ENCODE peak calls at places on chromosomes 3 and 15, in eight cellular contexts. W, Y, Z, A, P, H, G and U are unnamed samples.

GRCh38 chr3:170225166-170225565 is 2.9 kb downstream of the PRKCI start:
- DNase-seq in A (no peak), H (no peak), W (no peak), Y (no peak), G (no peak), P (no peak), Z (no peak), U (no peak)

GRCh38 chr15:39411102-39411989 is 169.5 kb upstream of the THBS1 start:
- DNase-seq in A (peak; percentile 50), P (no peak), Y (no peak), Z (no peak), H (no peak), W (no peak), G (no peak), U (no peak)

GRCh38 chr3:31522152-31522551 is 10.6 kb upstream of the STT3B start:
- DNase-seq in Y (peak; percentile 13), P (no peak), W (no peak), G (peak; percentile 61), A (no peak), H (no peak), Z (no peak), U (no peak)

GRCh38 chr3:45606991-45607712 is 12.6 kb downstream of the LIMD1 start:
- DNase-seq in Y (no peak), W (no peak), P (no peak), A (peak; percentile 54), H (peak; percentile 46), Z (no peak), G (no peak), U (no peak)

GRCh38 chr15:27027229-27027628 is 56.2 kb downstream of the GABRG3 start:
- DNase-seq in G (no peak), W (no peak), P (no peak), Y (no peak), A (no peak), H (no peak), Z (no peak), U (no peak)

GRCh38 chr15:75697523-75698398 is 14.9 kb downstream of the CSPG4 start:
- DNase-seq in W (no peak), G (no peak), H (peak; percentile 66), A (no peak), P (no peak), Y (no peak), Z (no peak), U (no peak)

GRCh38 chr3:100386437-100387064 is 14.3 kb downstream of the TOMM70 start:
- DNase-seq in P (no peak), Z (no peak), Y (no peak), A (no peak), H (no peak), W (no peak), G (no peak), U (no peak)

GRCh38 chr3:101320475-101320874 is at the start of gene IMPG2:
- DNase-seq in W (no peak), Z (no peak), H (no peak), A (no peak), Y (no peak), G (no peak), P (no peak), U (no peak)

GRCh38 chr3:16352428-16352827 is 87.4 kb downstream of the OXNAD1 start:
- DNase-seq in P (no peak), W (no peak), Z (no peak), Y (no peak), H (no peak), G (no peak), A (no peak), U (no peak)